ENCODE peak calls at places on chromosomes 4 and X, in seven cellular contexts. K is activated CD4-positive, alpha-beta T cell treated with anti-CD3 and anti-CD28 coated beads, Interleukin-2, amount 50 U/mL, for 1 hour; B is body of pancreas; H is stimulated activated CD8-positive, alpha-beta memory T cell treated with anti-CD3 and anti-CD28 coated beads, Interleukin-15, amount 100 ng/mL, for 1 hour; X is effector CD4-positive, alpha-beta T cell; L is PC-3; O is GM23338. S is an unnamed sample.

GRCh38 chr4:48602763-48603162 is 112.7 kb downstream of the ZAR1 start:
- DNase-seq in L (peak), B (no peak), H (no peak), K (no peak), X (no peak), O (no peak), S (no peak)

GRCh38 chrX:22063284-22063683 is 31.2 kb downstream of the PHEX start:
- DNase-seq in B (no peak), K (no peak), H (no peak), L (no peak), X (no peak), O (no peak), S (peak)

GRCh38 chr4:128333309-128334006 is 45.8 kb upstream of the PGRMC2 start:
- DNase-seq in L (no peak), O (peak), K (no peak), B (no peak), X (no peak), H (no peak), S (no peak)

GRCh38 chr4:83212041-83212851 is 72.4 kb downstream of the COQ2 start:
- DNase-seq in X (peak), L (no peak), K (peak), O (no peak), H (no peak), B (no peak), S (no peak)

GRCh38 chr4:140003851-140004579 is 150.0 kb downstream of the MAML3 start:
- DNase-seq in X (no peak), H (no peak), B (no peak), L (no peak), K (no peak), O (no peak), S (no peak)

GRCh38 chr4:24160358-24160757 is 270.5 kb upstream of the PPARGC1A start:
- DNase-seq in K (no peak), B (no peak), X (no peak), O (no peak), L (no peak), H (no peak), S (no peak)

GRCh38 chrX:85611926-85612325 is 232.5 kb upstream of the POF1B start:
- DNase-seq in X (no peak), L (peak), K (no peak), B (no peak), O (peak), H (no peak), S (no peak)

GRCh38 chr4:67542076-67542475 is 3.2 kb downstream of the CENPC start:
- DNase-seq in O (no peak), K (no peak), L (peak), H (no peak), B (no peak), X (no peak), S (no peak)

GRCh38 chr4:116628598-116628997 is 456.8 kb downstream of the TRAM1L1 start:
- DNase-seq in B (no peak), L (no peak), H (no peak), X (no peak), K (no peak), O (no peak), S (no peak)

GRCh38 chr4:6177587-6178197 is 22.7 kb downstream of the JAKMIP1 start:
- DNase-seq in B (no peak), H (no peak), X (no peak), K (peak), L (no peak), O (peak), S (no peak)

GRCh38 chrX:9341305-9342201 is 123.3 kb upstream of the TBL1X start:
- DNase-seq in H (no peak), K (peak), O (peak), L (peak), B (peak), X (peak), S (peak)

GRCh38 chr4:67555447-67555846 is 3.1 kb upstream of the STAP1 start:
- DNase-seq in X (no peak), O (peak), H (no peak), B (no peak), K (no peak), L (no peak), S (no peak)

GRCh38 chr4:7703669-7704068 is 236.0 kb downstream of the AFAP1 start:
- DNase-seq in O (no peak), K (no peak), X (no peak), H (no peak), B (no peak), L (peak), S (no peak)

GRCh38 chrX:116384406-116384805 is 52.0 kb upstream of the SLC6A14 start:
- DNase-seq in L (peak), O (no peak), B (no peak), X (no peak), H (no peak), K (no peak), S (no peak)

GRCh38 chr4:94649381-94650128 is 108.2 kb upstream of the BMPR1B start:
- DNase-seq in B (no peak), O (no peak), X (no peak), H (no peak), K (no peak), L (no peak), S (no peak)

GRCh38 chr4:38601244-38601915 is 62.6 kb upstream of the KLF3 start:
- DNase-seq in B (no peak), O (no peak), K (no peak), L (peak), X (no peak), H (no peak), S (no peak)

GRCh38 chrX:76893930-76894329 is 466.4 kb downstream of the MAGEE1 start:
- DNase-seq in B (no peak), H (no peak), X (no peak), O (no peak), L (peak), K (no peak), S (no peak)

GRCh38 chrX:47523297-47523696 is 37.7 kb upstream of the ARAF start:
- DNase-seq in X (peak), O (peak), K (peak), B (peak), H (peak), L (peak), S (peak)

GRCh38 chr4:1658581-1658980 is 25.5 kb downstream of the FAM53A start:
- DNase-seq in X (no peak), K (no peak), H (no peak), B (no peak), L (no peak), O (no peak), S (no peak)